ENCODE peak calls at places on chromosomes 4 and X, in ten cellular contexts. One of them, this sample, is unnamed.

GRCh38 chr4:101604976-101605375 is 185.6 kb upstream of the BANK1 start:
- DNase-seq in activated naive CD8-positive, alpha-beta T cell treated with anti-CD3 and anti-CD28 coated beads, Interleukin-2, amount 50 U/mL, for 24 hours: no peak
- DNase-seq in right lobe of liver: no peak
- DNase-seq in kidney epithelial cell: peak; percentile 44
- DNase-seq in activated naive CD4-positive, alpha-beta T cell treated with anti-CD3 and anti-CD28 coated beads for 36 hours: no peak
- DNase-seq in substantia nigra: no peak
- DNase-seq in activated T-helper 1 cell treated with Interleukin-2 at 50 U/mL for 16 hours: no peak
- DNase-seq in M059J: peak; percentile 13
- DNase-seq in HEK293T: no peak
- DNase-seq in naive thymus-derived CD4-positive, alpha-beta T cell: no peak
- DNase-seq in this sample: no peak

GRCh38 chr4:85302756-85303155 is 172.2 kb upstream of the ARHGAP24 start:
- DNase-seq in activated T-helper 1 cell treated with Interleukin-2 at 50 U/mL for 16 hours: no peak
- DNase-seq in HEK293T: no peak
- DNase-seq in naive thymus-derived CD4-positive, alpha-beta T cell: no peak
- DNase-seq in activated naive CD4-positive, alpha-beta T cell treated with anti-CD3 and anti-CD28 coated beads for 36 hours: no peak
- DNase-seq in substantia nigra: no peak
- DNase-seq in M059J: no peak
- DNase-seq in kidney epithelial cell: no peak
- DNase-seq in activated naive CD8-positive, alpha-beta T cell treated with anti-CD3 and anti-CD28 coated beads, Interleukin-2, amount 50 U/mL, for 24 hours: no peak
- DNase-seq in right lobe of liver: no peak
- DNase-seq in this sample: no peak

GRCh38 chr4:163590609-163591264 is 96.2 kb downstream of the TMA16 start:
- DNase-seq in naive thymus-derived CD4-positive, alpha-beta T cell: no peak
- DNase-seq in activated T-helper 1 cell treated with Interleukin-2 at 50 U/mL for 16 hours: no peak
- DNase-seq in M059J: peak; percentile 14
- DNase-seq in substantia nigra: no peak
- DNase-seq in HEK293T: no peak
- DNase-seq in right lobe of liver: no peak
- DNase-seq in activated naive CD8-positive, alpha-beta T cell treated with anti-CD3 and anti-CD28 coated beads, Interleukin-2, amount 50 U/mL, for 24 hours: no peak
- DNase-seq in activated naive CD4-positive, alpha-beta T cell treated with anti-CD3 and anti-CD28 coated beads for 36 hours: no peak
- DNase-seq in kidney epithelial cell: no peak
- DNase-seq in this sample: no peak

GRCh38 chrX:35590210-35590609 is 207.9 kb upstream of the MAGEB16 start:
- DNase-seq in activated T-helper 1 cell treated with Interleukin-2 at 50 U/mL for 16 hours: no peak
- DNase-seq in substantia nigra: no peak
- DNase-seq in M059J: no peak
- DNase-seq in activated naive CD8-positive, alpha-beta T cell treated with anti-CD3 and anti-CD28 coated beads, Interleukin-2, amount 50 U/mL, for 24 hours: no peak
- DNase-seq in naive thymus-derived CD4-positive, alpha-beta T cell: no peak
- DNase-seq in kidney epithelial cell: no peak
- DNase-seq in HEK293T: no peak
- DNase-seq in right lobe of liver: no peak
- DNase-seq in activated naive CD4-positive, alpha-beta T cell treated with anti-CD3 and anti-CD28 coated beads for 36 hours: no peak
- DNase-seq in this sample: no peak

GRCh38 chr4:76486588-76487276 is 51.7 kb downstream of the SHROOM3 start:
- DNase-seq in kidney epithelial cell: no peak
- DNase-seq in activated naive CD4-positive, alpha-beta T cell treated with anti-CD3 and anti-CD28 coated beads for 36 hours: no peak
- DNase-seq in M059J: no peak
- DNase-seq in right lobe of liver: peak; percentile 66
- DNase-seq in substantia nigra: no peak
- DNase-seq in HEK293T: no peak
- DNase-seq in activated T-helper 1 cell treated with Interleukin-2 at 50 U/mL for 16 hours: no peak
- DNase-seq in activated naive CD8-positive, alpha-beta T cell treated with anti-CD3 and anti-CD28 coated beads, Interleukin-2, amount 50 U/mL, for 24 hours: no peak
- DNase-seq in naive thymus-derived CD4-positive, alpha-beta T cell: no peak
- DNase-seq in this sample: no peak

GRCh38 chr4:112109455-112110425 is 35.5 kb upstream of the FAM241A start:
- DNase-seq in naive thymus-derived CD4-positive, alpha-beta T cell: no peak
- DNase-seq in right lobe of liver: no peak
- DNase-seq in activated T-helper 1 cell treated with Interleukin-2 at 50 U/mL for 16 hours: no peak
- DNase-seq in activated naive CD4-positive, alpha-beta T cell treated with anti-CD3 and anti-CD28 coated beads for 36 hours: no peak
- DNase-seq in M059J: peak; percentile 55
- DNase-seq in activated naive CD8-positive, alpha-beta T cell treated with anti-CD3 and anti-CD28 coated beads, Interleukin-2, amount 50 U/mL, for 24 hours: no peak
- DNase-seq in substantia nigra: no peak
- DNase-seq in HEK293T: no peak
- DNase-seq in kidney epithelial cell: no peak
- DNase-seq in this sample: no peak

GRCh38 chr4:95985791-95986190 is 145.9 kb downstream of the PDHA2 start:
- DNase-seq in kidney epithelial cell: no peak
- DNase-seq in M059J: no peak
- DNase-seq in activated naive CD4-positive, alpha-beta T cell treated with anti-CD3 and anti-CD28 coated beads for 36 hours: no peak
- DNase-seq in HEK293T: no peak
- DNase-seq in activated T-helper 1 cell treated with Interleukin-2 at 50 U/mL for 16 hours: no peak
- DNase-seq in naive thymus-derived CD4-positive, alpha-beta T cell: no peak
- DNase-seq in activated naive CD8-positive, alpha-beta T cell treated with anti-CD3 and anti-CD28 coated beads, Interleukin-2, amount 50 U/mL, for 24 hours: no peak
- DNase-seq in substantia nigra: no peak
- DNase-seq in right lobe of liver: no peak
- DNase-seq in this sample: no peak

GRCh38 chr4:125836597-125837195 is 521.9 kb downstream of the FAT4 start:
- DNase-seq in activated naive CD8-positive, alpha-beta T cell treated with anti-CD3 and anti-CD28 coated beads, Interleukin-2, amount 50 U/mL, for 24 hours: no peak
- DNase-seq in HEK293T: no peak
- DNase-seq in activated naive CD4-positive, alpha-beta T cell treated with anti-CD3 and anti-CD28 coated beads for 36 hours: no peak
- DNase-seq in right lobe of liver: no peak
- DNase-seq in substantia nigra: no peak
- DNase-seq in activated T-helper 1 cell treated with Interleukin-2 at 50 U/mL for 16 hours: no peak
- DNase-seq in kidney epithelial cell: no peak
- DNase-seq in naive thymus-derived CD4-positive, alpha-beta T cell: no peak
- DNase-seq in M059J: no peak
- DNase-seq in this sample: no peak

GRCh38 chr4:126264839-126265238 is 950.1 kb downstream of the FAT4 start:
- DNase-seq in substantia nigra: no peak
- DNase-seq in M059J: peak; percentile 29
- DNase-seq in activated naive CD8-positive, alpha-beta T cell treated with anti-CD3 and anti-CD28 coated beads, Interleukin-2, amount 50 U/mL, for 24 hours: no peak
- DNase-seq in kidney epithelial cell: peak; percentile 9
- DNase-seq in right lobe of liver: no peak
- DNase-seq in HEK293T: no peak
- DNase-seq in naive thymus-derived CD4-positive, alpha-beta T cell: no peak
- DNase-seq in activated T-helper 1 cell treated with Interleukin-2 at 50 U/mL for 16 hours: no peak
- DNase-seq in activated naive CD4-positive, alpha-beta T cell treated with anti-CD3 and anti-CD28 coated beads for 36 hours: no peak
- DNase-seq in this sample: no peak

GRCh38 chr4:62517721-62518120 is 1317.6 kb downstream of the ADGRL3 start:
- DNase-seq in substantia nigra: no peak
- DNase-seq in activated naive CD4-positive, alpha-beta T cell treated with anti-CD3 and anti-CD28 coated beads for 36 hours: no peak
- DNase-seq in right lobe of liver: no peak
- DNase-seq in HEK293T: no peak
- DNase-seq in M059J: no peak
- DNase-seq in activated T-helper 1 cell treated with Interleukin-2 at 50 U/mL for 16 hours: no peak
- DNase-seq in naive thymus-derived CD4-positive, alpha-beta T cell: no peak
- DNase-seq in kidney epithelial cell: peak; percentile 23
- DNase-seq in activated naive CD8-positive, alpha-beta T cell treated with anti-CD3 and anti-CD28 coated beads, Interleukin-2, amount 50 U/mL, for 24 hours: no peak
- DNase-seq in this sample: no peak

GRCh38 chrX:68831405-68832100 is 2.7 kb downstream of the EFNB1 start:
- DNase-seq in HEK293T: no peak
- DNase-seq in activated T-helper 1 cell treated with Interleukin-2 at 50 U/mL for 16 hours: no peak
- DNase-seq in substantia nigra: no peak
- DNase-seq in naive thymus-derived CD4-positive, alpha-beta T cell: no peak
- DNase-seq in M059J: no peak
- DNase-seq in right lobe of liver: no peak
- DNase-seq in activated naive CD4-positive, alpha-beta T cell treated with anti-CD3 and anti-CD28 coated beads for 36 hours: no peak
- DNase-seq in activated naive CD8-positive, alpha-beta T cell treated with anti-CD3 and anti-CD28 coated beads, Interleukin-2, amount 50 U/mL, for 24 hours: no peak
- DNase-seq in kidney epithelial cell: no peak
- DNase-seq in this sample: no peak

GRCh38 chr4:107299646-107300045 is 263.5 kb upstream of the DKK2 start:
- DNase-seq in HEK293T: no peak
- DNase-seq in substantia nigra: no peak
- DNase-seq in M059J: peak; percentile 63
- DNase-seq in activated naive CD4-positive, alpha-beta T cell treated with anti-CD3 and anti-CD28 coated beads for 36 hours: no peak
- DNase-seq in naive thymus-derived CD4-positive, alpha-beta T cell: no peak
- DNase-seq in right lobe of liver: no peak
- DNase-seq in activated naive CD8-positive, alpha-beta T cell treated with anti-CD3 and anti-CD28 coated beads, Interleukin-2, amount 50 U/mL, for 24 hours: no peak
- DNase-seq in kidney epithelial cell: peak; percentile 76
- DNase-seq in activated T-helper 1 cell treated with Interleukin-2 at 50 U/mL for 16 hours: no peak
- DNase-seq in this sample: no peak

GRCh38 chr4:14841801-14842748 is 160.2 kb upstream of the CPEB2 start:
- DNase-seq in substantia nigra: no peak
- DNase-seq in naive thymus-derived CD4-positive, alpha-beta T cell: no peak
- DNase-seq in right lobe of liver: no peak
- DNase-seq in activated T-helper 1 cell treated with Interleukin-2 at 50 U/mL for 16 hours: no peak
- DNase-seq in activated naive CD8-positive, alpha-beta T cell treated with anti-CD3 and anti-CD28 coated beads, Interleukin-2, amount 50 U/mL, for 24 hours: no peak
- DNase-seq in HEK293T: no peak
- DNase-seq in M059J: peak; percentile 31
- DNase-seq in kidney epithelial cell: no peak
- DNase-seq in activated naive CD4-positive, alpha-beta T cell treated with anti-CD3 and anti-CD28 coated beads for 36 hours: no peak
- DNase-seq in this sample: no peak

GRCh38 chr4:168716411-168717129 is 219.7 kb downstream of the PALLD start:
- DNase-seq in naive thymus-derived CD4-positive, alpha-beta T cell: no peak
- DNase-seq in kidney epithelial cell: no peak
- DNase-seq in M059J: no peak
- DNase-seq in right lobe of liver: no peak
- DNase-seq in HEK293T: no peak
- DNase-seq in activated naive CD4-positive, alpha-beta T cell treated with anti-CD3 and anti-CD28 coated beads for 36 hours: no peak
- DNase-seq in activated T-helper 1 cell treated with Interleukin-2 at 50 U/mL for 16 hours: no peak
- DNase-seq in activated naive CD8-positive, alpha-beta T cell treated with anti-CD3 and anti-CD28 coated beads, Interleukin-2, amount 50 U/mL, for 24 hours: no peak
- DNase-seq in substantia nigra: no peak
- DNase-seq in this sample: no peak

GRCh38 chr4:10031663-10032590 is 10.6 kb upstream of the SLC2A9 start:
- DNase-seq in substantia nigra: no peak
- DNase-seq in activated naive CD4-positive, alpha-beta T cell treated with anti-CD3 and anti-CD28 coated beads for 36 hours: no peak
- DNase-seq in M059J: no peak
- DNase-seq in activated naive CD8-positive, alpha-beta T cell treated with anti-CD3 and anti-CD28 coated beads, Interleukin-2, amount 50 U/mL, for 24 hours: no peak
- DNase-seq in kidney epithelial cell: no peak
- DNase-seq in HEK293T: no peak
- DNase-seq in naive thymus-derived CD4-positive, alpha-beta T cell: no peak
- DNase-seq in activated T-helper 1 cell treated with Interleukin-2 at 50 U/mL for 16 hours: no peak
- DNase-seq in right lobe of liver: no peak
- DNase-seq in this sample: no peak

GRCh38 chr4:187865914-187866313 is 129.7 kb upstream of the ZFP42 start:
- DNase-seq in activated naive CD4-positive, alpha-beta T cell treated with anti-CD3 and anti-CD28 coated beads for 36 hours: no peak
- DNase-seq in activated T-helper 1 cell treated with Interleukin-2 at 50 U/mL for 16 hours: no peak
- DNase-seq in HEK293T: no peak
- DNase-seq in activated naive CD8-positive, alpha-beta T cell treated with anti-CD3 and anti-CD28 coated beads, Interleukin-2, amount 50 U/mL, for 24 hours: no peak
- DNase-seq in right lobe of liver: no peak
- DNase-seq in kidney epithelial cell: no peak
- DNase-seq in naive thymus-derived CD4-positive, alpha-beta T cell: no peak
- DNase-seq in substantia nigra: no peak
- DNase-seq in M059J: peak; percentile 24
- DNase-seq in this sample: no peak

GRCh38 chr4:136768925-136769275 is 763.4 kb downstream of the PCDH18 start:
- DNase-seq in M059J: no peak
- DNase-seq in activated T-helper 1 cell treated with Interleukin-2 at 50 U/mL for 16 hours: no peak
- DNase-seq in kidney epithelial cell: no peak
- DNase-seq in activated naive CD8-positive, alpha-beta T cell treated with anti-CD3 and anti-CD28 coated beads, Interleukin-2, amount 50 U/mL, for 24 hours: no peak
- DNase-seq in right lobe of liver: no peak
- DNase-seq in activated naive CD4-positive, alpha-beta T cell treated with anti-CD3 and anti-CD28 coated beads for 36 hours: no peak
- DNase-seq in naive thymus-derived CD4-positive, alpha-beta T cell: no peak
- DNase-seq in substantia nigra: no peak
- DNase-seq in HEK293T: no peak
- DNase-seq in this sample: no peak

GRCh38 chr4:65508169-65508568 is 162.1 kb downstream of the EPHA5 start:
- DNase-seq in naive thymus-derived CD4-positive, alpha-beta T cell: no peak
- DNase-seq in HEK293T: peak; percentile 6
- DNase-seq in M059J: peak; percentile 92
- DNase-seq in activated naive CD4-positive, alpha-beta T cell treated with anti-CD3 and anti-CD28 coated beads for 36 hours: no peak
- DNase-seq in activated naive CD8-positive, alpha-beta T cell treated with anti-CD3 and anti-CD28 coated beads, Interleukin-2, amount 50 U/mL, for 24 hours: no peak
- DNase-seq in kidney epithelial cell: peak; percentile 85
- DNase-seq in right lobe of liver: no peak
- DNase-seq in activated T-helper 1 cell treated with Interleukin-2 at 50 U/mL for 16 hours: no peak
- DNase-seq in substantia nigra: no peak
- DNase-seq in this sample: no peak

GRCh38 chr4:182143822-182144620 is 99.2 kb upstream of the TENM3 start:
- DNase-seq in right lobe of liver: peak; percentile 42
- DNase-seq in substantia nigra: no peak
- DNase-seq in activated T-helper 1 cell treated with Interleukin-2 at 50 U/mL for 16 hours: no peak
- DNase-seq in naive thymus-derived CD4-positive, alpha-beta T cell: no peak
- DNase-seq in activated naive CD4-positive, alpha-beta T cell treated with anti-CD3 and anti-CD28 coated beads for 36 hours: no peak
- DNase-seq in M059J: peak; percentile 80
- DNase-seq in activated naive CD8-positive, alpha-beta T cell treated with anti-CD3 and anti-CD28 coated beads, Interleukin-2, amount 50 U/mL, for 24 hours: no peak
- DNase-seq in HEK293T: peak; percentile 33
- DNase-seq in kidney epithelial cell: peak; percentile 54
- DNase-seq in this sample: no peak

GRCh38 chrX:54178100-54178940 is 4.7 kb downstream of the FAM120C start:
- DNase-seq in kidney epithelial cell: peak; percentile 42
- DNase-seq in activated naive CD4-positive, alpha-beta T cell treated with anti-CD3 and anti-CD28 coated beads for 36 hours: no peak
- DNase-seq in right lobe of liver: no peak
- DNase-seq in activated T-helper 1 cell treated with Interleukin-2 at 50 U/mL for 16 hours: no peak
- DNase-seq in substantia nigra: no peak
- DNase-seq in naive thymus-derived CD4-positive, alpha-beta T cell: no peak
- DNase-seq in HEK293T: no peak
- DNase-seq in M059J: peak; percentile 75
- DNase-seq in activated naive CD8-positive, alpha-beta T cell treated with anti-CD3 and anti-CD28 coated beads, Interleukin-2, amount 50 U/mL, for 24 hours: no peak
- DNase-seq in this sample: no peak

GRCh38 chr4:8847331-8847730 is 24.3 kb downstream of the HMX1 start:
- DNase-seq in HEK293T: no peak
- DNase-seq in substantia nigra: no peak
- DNase-seq in M059J: no peak
- DNase-seq in right lobe of liver: peak; percentile 15
- DNase-seq in activated naive CD8-positive, alpha-beta T cell treated with anti-CD3 and anti-CD28 coated beads, Interleukin-2, amount 50 U/mL, for 24 hours: no peak
- DNase-seq in naive thymus-derived CD4-positive, alpha-beta T cell: no peak
- DNase-seq in activated T-helper 1 cell treated with Interleukin-2 at 50 U/mL for 16 hours: no peak
- DNase-seq in kidney epithelial cell: no peak
- DNase-seq in activated naive CD4-positive, alpha-beta T cell treated with anti-CD3 and anti-CD28 coated beads for 36 hours: no peak
- DNase-seq in this sample: peak; percentile 25

This sample was measured in spleen.